ENCODE peak calls at places on chromosomes 7 and 10, in six cellular contexts. D is body of pancreas, O is neural crest cell, M is omental fat pad, W is IMR-90, C is RWPE1. I is an unnamed sample.

GRCh38 chr10:23452010-23452655 is 13.3 kb downstream of the OTUD1 start:
- DNase-seq in C (no peak), M (no peak), W (no peak), D (no peak), O (no peak), I (no peak)

GRCh38 chr10:84175436-84175835 is 1.8 kb downstream of the GPR15LG start:
- DNase-seq in M (no peak), C (no peak), D (no peak), W (no peak), O (no peak), I (no peak)

GRCh38 chr10:115948415-115948814 is 324.6 kb downstream of the GFRA1 start:
- DNase-seq in D (no peak), C (peak), W (peak), M (no peak), O (no peak), I (no peak)

GRCh38 chr7:6279937-6280336 is 7.5 kb upstream of the CYTH3 start:
- DNase-seq in C (no peak), D (no peak), M (no peak), O (no peak), W (no peak), I (no peak)

GRCh38 chr10:112949875-112950507 is at the start of gene TCF7L2:
- DNase-seq in D (peak), C (peak), M (peak), O (peak), W (peak), I (peak)

GRCh38 chr10:14884082-14884481 is 5.4 kb downstream of the SUV39H2 start:
- DNase-seq in D (no peak), W (no peak), C (no peak), M (no peak), O (no peak), I (no peak)

GRCh38 chr10:109018892-109019507 is 904.3 kb downstream of the XPNPEP1 start:
- DNase-seq in W (no peak), O (no peak), C (no peak), M (no peak), D (no peak), I (no peak)

GRCh38 chr10:67925449-67926005 is 41.1 kb downstream of the SIRT1 start:
- DNase-seq in M (no peak), D (no peak), O (no peak), W (peak), C (no peak), I (no peak)

GRCh38 chr7:122674502-122674901 is 24.4 kb downstream of the RNF133 start:
- DNase-seq in C (no peak), W (no peak), D (peak), M (no peak), O (no peak), I (no peak)

GRCh38 chr7:102319671-102320070 is 33.0 kb downstream of the SH2B2 start:
- DNase-seq in W (no peak), C (no peak), O (no peak), M (no peak), D (no peak), I (no peak)

GRCh38 chr10:126425473-126426065 is 37.3 kb upstream of the ADAM12 start:
- DNase-seq in W (no peak), O (no peak), C (no peak), M (no peak), D (no peak), I (no peak)

GRCh38 chr10:97179731-97180366 is 5.9 kb downstream of the SLIT1 start:
- DNase-seq in O (peak), M (no peak), D (no peak), C (no peak), W (no peak), I (no peak)

GRCh38 chr10:88091490-88092061 is 228.2 kb downstream of the PTEN start:
- DNase-seq in M (no peak), W (no peak), O (no peak), C (peak), D (no peak), I (no peak)

GRCh38 chr10:131019696-131020095 is 291.8 kb downstream of the TCERG1L start:
- DNase-seq in O (no peak), M (no peak), C (no peak), D (no peak), W (no peak), I (no peak)

GRCh38 chr10:132774905-132775863 is 10.8 kb downstream of the NKX6-2 start:
- DNase-seq in W (no peak), O (no peak), C (no peak), D (peak), M (no peak), I (peak)

GRCh38 chr10:129718548-129719414 is 245.3 kb downstream of the EBF3 start:
- DNase-seq in D (no peak), C (no peak), O (no peak), M (no peak), W (no peak), I (no peak)

GRCh38 chr10:3452234-3452633 is 279.7 kb upstream of the PITRM1 start:
- DNase-seq in M (no peak), D (no peak), O (no peak), W (peak), C (peak), I (no peak)

GRCh38 chr10:62818426-62819011 is 2.4 kb upstream of the EGR2 start:
- DNase-seq in M (no peak), C (no peak), O (peak), D (no peak), W (no peak), I (no peak)

GRCh38 chr7:116572036-116572435 is 47.2 kb downstream of the CAV1 start:
- DNase-seq in M (no peak), O (no peak), D (no peak), C (no peak), W (no peak), I (peak)

GRCh38 chr10:13563481-13564445 is 23.0 kb upstream of the PRPF18 start:
- DNase-seq in W (peak), M (no peak), O (no peak), C (no peak), D (no peak), I (peak)

GRCh38 chr7:36390199-36391090 is 783 bp downstream of the ANLN start:
- DNase-seq in D (peak), O (peak), C (peak), M (peak), W (peak), I (no peak)

GRCh38 chr10:44301781-44302400 is 83.0 kb downstream of the CXCL12 start:
- DNase-seq in M (no peak), C (no peak), D (no peak), W (peak), O (no peak), I (no peak)

GRCh38 chr7:18703743-18704142 is 208.2 kb downstream of the HDAC9 start:
- DNase-seq in M (no peak), W (no peak), D (no peak), O (no peak), C (no peak), I (no peak)

GRCh38 chr7:18702071-18702829 is 206.7 kb downstream of the HDAC9 start:
- DNase-seq in C (no peak), O (no peak), M (no peak), W (no peak), D (no peak), I (no peak)

GRCh38 chr7:18698258-18698734 is 202.7 kb downstream of the HDAC9 start:
- DNase-seq in O (no peak), C (no peak), M (no peak), D (no peak), W (no peak), I (no peak)

GRCh38 chr7:18694911-18695310 is 199.4 kb downstream of the HDAC9 start:
- DNase-seq in W (no peak), M (no peak), D (no peak), O (no peak), C (no peak), I (no peak)

DNA sequence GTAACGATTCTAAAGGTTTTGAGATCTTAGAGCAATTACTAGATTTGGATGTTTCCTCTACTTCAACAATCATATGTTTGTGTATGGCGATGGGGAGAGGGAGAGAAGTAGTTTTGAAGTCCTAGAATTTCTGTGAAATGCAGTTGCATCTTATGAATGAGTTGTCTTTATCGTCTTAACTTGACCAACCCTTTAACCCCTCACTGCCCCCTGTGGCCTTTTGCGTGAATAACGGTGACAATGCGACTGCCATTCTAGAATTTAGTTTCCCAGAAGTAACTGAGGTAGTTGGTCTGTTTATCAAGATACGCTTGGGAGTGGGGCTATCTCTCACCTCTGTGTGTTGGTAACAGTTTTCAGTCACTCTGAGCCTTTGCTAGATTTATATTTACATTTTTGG is 204.6 kb downstream of the HDAC9 start:
- DNase-seq in C (no peak), W (no peak), M (no peak), O (no peak), D (no peak), I (no peak)
- TF ChIP-seq CTCF in C (no peak), W (no peak), M (no peak), O (peak), D (no peak), I (peak)

DNA sequence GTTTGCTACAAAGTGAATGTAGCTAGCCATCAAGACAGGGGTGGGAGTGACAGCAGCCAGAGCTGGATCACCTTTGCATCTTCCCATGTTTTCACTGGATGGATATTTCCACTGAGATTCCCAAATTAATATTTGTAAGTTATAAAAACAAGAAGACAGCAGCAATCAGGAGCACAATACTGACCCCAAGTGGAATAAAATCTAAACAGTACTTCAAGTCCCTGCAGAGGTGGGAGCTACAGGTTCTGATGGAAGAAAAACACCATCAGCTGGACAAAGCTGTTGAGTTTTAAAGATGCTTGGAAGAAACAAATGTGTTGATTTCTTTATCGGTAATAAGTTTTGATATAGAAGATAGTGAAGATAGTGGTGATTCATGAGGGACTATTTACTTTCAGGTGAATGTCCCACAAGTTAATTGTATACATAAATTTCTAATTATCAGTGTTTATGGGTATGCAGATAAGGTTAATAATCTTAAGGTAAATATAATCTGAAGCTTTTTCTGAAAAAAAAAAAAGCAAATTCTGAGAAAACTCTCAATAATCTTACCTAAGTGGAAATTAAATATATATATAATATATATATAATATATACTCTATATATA is 129.3 kb downstream of the SLC16A9 start:
- DNase-seq in O (no peak), M (no peak), C (peak), W (peak), D (no peak), I (peak)
- TF ChIP-seq CTCF in O (peak), M (no peak), C (peak), W (peak), D (peak), I (peak)

DNA sequence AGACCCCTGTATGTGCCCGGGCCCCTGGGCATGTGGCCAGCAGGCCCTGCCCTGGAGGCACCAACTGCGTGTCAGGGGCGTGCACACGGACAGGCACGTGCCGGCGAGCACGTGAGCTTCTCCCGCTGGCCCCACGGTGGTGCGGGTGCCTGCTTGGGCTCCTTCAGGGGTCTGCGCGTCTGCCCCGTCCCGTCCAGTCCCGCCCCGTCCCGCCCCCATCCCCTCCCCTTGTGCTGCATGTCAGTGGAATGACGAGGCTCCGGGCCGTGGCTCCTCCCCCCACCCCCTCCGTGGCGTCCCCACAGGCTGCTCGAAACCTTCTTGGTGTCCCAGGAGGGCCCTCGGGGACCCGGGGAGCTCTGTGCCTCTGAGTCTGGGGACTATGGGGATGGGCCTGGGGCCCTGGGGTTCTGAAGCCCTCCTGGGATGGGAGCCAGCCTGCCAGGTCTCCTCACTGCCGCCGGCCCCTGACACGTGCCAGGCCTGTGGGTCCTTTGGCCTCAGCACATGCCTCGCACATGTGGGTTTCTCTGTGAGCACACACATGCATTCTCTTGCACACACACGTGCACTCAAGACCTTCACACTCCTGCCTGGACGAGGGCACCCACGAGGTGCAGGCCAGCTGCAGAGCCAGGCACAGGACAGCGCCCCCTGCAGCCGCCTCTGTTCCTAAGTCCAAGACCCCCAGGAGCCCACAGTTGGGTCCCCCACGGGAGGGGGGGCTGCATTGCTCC is 27.5 kb upstream of the AMZ1 start:
- DNase-seq in O (no peak), C (no peak), W (no peak), M (no peak), D (no peak), I (no peak)
- TF ChIP-seq CTCF in O (no peak), C (peak), W (peak), M (no peak), D (no peak), I (peak)

GRCh38 chr10:25451401-25451800 is 276.6 kb downstream of the GPR158 start:
- DNase-seq in C (no peak), O (no peak), D (no peak), M (no peak), W (no peak), I (no peak)

GRCh38 chr10:25457552-25457951 is 282.8 kb downstream of the GPR158 start:
- DNase-seq in W (no peak), M (no peak), C (no peak), D (no peak), O (no peak), I (no peak)

GRCh38 chr10:25453619-25454018 is 278.8 kb downstream of the GPR158 start:
- DNase-seq in O (no peak), W (no peak), C (no peak), D (no peak), M (no peak), I (no peak)

DNA sequence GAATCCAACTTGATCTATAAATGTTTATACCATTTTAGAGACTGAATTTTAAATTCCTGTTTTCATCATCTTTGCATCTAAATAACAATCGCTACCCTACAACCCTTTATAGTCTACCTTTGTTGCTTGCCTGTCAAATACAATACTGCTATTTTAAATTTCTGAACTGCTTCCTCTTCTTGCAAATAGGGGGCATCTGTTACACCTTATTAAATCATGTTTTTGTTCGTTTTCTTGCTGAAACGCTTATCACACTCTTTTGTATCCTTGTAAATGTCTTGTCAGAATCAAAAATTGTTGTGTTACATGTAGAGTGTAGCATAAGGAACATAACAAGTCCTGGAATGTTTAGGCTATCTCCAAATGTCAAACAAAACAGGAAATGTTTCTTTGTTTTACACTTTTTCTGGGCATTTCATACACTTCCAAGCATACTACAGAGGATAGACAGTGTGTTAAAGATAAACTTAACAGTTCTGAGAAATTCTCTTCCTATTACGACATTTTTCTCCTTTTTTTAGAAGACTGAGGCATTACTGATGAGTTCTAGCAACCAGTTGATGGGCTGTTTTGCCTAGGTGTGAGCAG is 281.3 kb downstream of the GPR158 start:
- DNase-seq in M (no peak), D (no peak), C (no peak), W (no peak), O (no peak), I (no peak)
- TF ChIP-seq CTCF in M (no peak), D (no peak), C (no peak), W (no peak), O (no peak), I (no peak)

GRCh38 chr7:44847920-44848634 is at the start of gene H2AZ2:
- DNase-seq in D (peak), C (peak), O (peak), M (peak), W (peak), I (peak)
- TF ChIP-seq CTCF in D (no peak), C (peak), O (no peak), M (no peak), W (no peak), I (no peak)

GRCh38 chr7:11969627-11970026 is 137.6 kb upstream of the THSD7A start:
- DNase-seq in C (no peak), M (no peak), D (no peak), W (no peak), O (no peak), I (no peak)
- TF ChIP-seq CTCF in C (no peak), M (no peak), D (no peak), W (no peak), O (no peak), I (peak)

I was measured in epithelial cell of proximal tubule.